ENCODE peak calls at places on chromosomes 4 and X, in eight cellular contexts. F is adipocyte, A is H1, K is neural progenitor cell, U is PC-3, C is endodermal cell, P is keratinocyte, O is SK-N-SH. W is an unnamed sample.
A peak's percentile ranks its signal among the peaks of the same experiment; 100 is the strongest.

GRCh38 chrX:62931625-62932024 is 419.5 kb downstream of the SPIN4 start:
- DNase-seq in A (no peak), U (no peak), C (no peak), P (no peak), K (no peak), F (no peak), O (no peak), W (no peak)

GRCh38 chrX:132612990-132613564 is 124.2 kb upstream of the MBNL3 start:
- DNase-seq in C (peak; percentile 76), P (no peak), A (no peak), O (peak; percentile 34), K (peak; percentile 58), F (peak; percentile 62), U (peak; percentile 61), W (peak; percentile 76)

GRCh38 chr4:138034871-138035270 is 207.3 kb downstream of the SLC7A11 start:
- DNase-seq in F (peak; percentile 77), O (no peak), K (no peak), C (no peak), U (peak; percentile 87), A (no peak), P (peak; percentile 86), W (no peak)

GRCh38 chrX:10280061-10280460 is 123.3 kb downstream of the CLCN4 start:
- DNase-seq in F (no peak), A (no peak), O (no peak), C (no peak), P (no peak), U (no peak), K (no peak), W (no peak)

GRCh38 chrX:16664059-16664458 is 14.1 kb downstream of the S100G start:
- DNase-seq in A (no peak), K (no peak), U (peak; percentile 60), C (no peak), P (no peak), F (no peak), O (no peak), W (no peak)

GRCh38 chr4:54254116-54254914 is 25.2 kb downstream of the PDGFRA start:
- DNase-seq in F (peak; percentile 34), K (no peak), P (no peak), A (no peak), O (no peak), U (no peak), C (peak; percentile 63), W (no peak)

GRCh38 chr4:127708985-127709384 is 21.2 kb upstream of the SLC25A31 start:
- DNase-seq in A (no peak), K (no peak), C (no peak), O (no peak), P (peak; percentile 77), F (no peak), U (peak; percentile 96), W (no peak)

GRCh38 chr4:161936625-161937133 is 227.1 kb downstream of the FSTL5 start:
- DNase-seq in C (peak; percentile 44), A (no peak), O (peak; percentile 0), K (no peak), U (peak; percentile 91), F (peak; percentile 87), P (peak; percentile 69), W (no peak)

GRCh38 chr4:108492816-108493595 is 127.4 kb upstream of the RPL34 start:
- DNase-seq in C (peak; percentile 90), P (no peak), A (peak; percentile 21), O (peak; percentile 19), U (peak; percentile 4), F (peak; percentile 11), K (peak; percentile 75), W (peak; percentile 52)

GRCh38 chrX:12118134-12118533 is 20.1 kb upstream of the FRMPD4 start:
- DNase-seq in C (no peak), A (no peak), U (no peak), P (no peak), K (no peak), O (no peak), F (no peak), W (no peak)

GRCh38 chrX:155767101-155767878 is 113.9 kb upstream of the VAMP7 start:
- DNase-seq in C (peak; percentile 83), P (no peak), K (peak; percentile 76), U (peak; percentile 51), O (peak; percentile 25), F (peak; percentile 86), A (peak; percentile 27), W (no peak)

GRCh38 chr4:184907216-184907615 is 81.4 kb upstream of the ACSL1 start:
- DNase-seq in P (no peak), K (no peak), F (no peak), O (no peak), C (no peak), A (no peak), U (no peak), W (peak; percentile 41)

GRCh38 chr4:961651-962230 is 11.6 kb downstream of the DGKQ start:
- DNase-seq in O (no peak), K (no peak), A (no peak), U (no peak), C (peak; percentile 36), P (peak; percentile 88), F (no peak), W (no peak)

GRCh38 chr4:38113551-38113950 is 153.4 kb downstream of the PTTG2 start:
- DNase-seq in K (no peak), U (no peak), A (no peak), F (no peak), P (no peak), C (no peak), O (no peak), W (no peak)
- H3K4me1 ChIP-seq in K (peaks cover 55% of the 10 kb centered on the region), U (no peaks in the 10 kb centered on the region), A (peaks cover 18% of the 10 kb centered on the region), F (peaks cover 10% of the 10 kb centered on the region), P (no peaks in the 10 kb centered on the region), C (peaks cover 4% of the 10 kb centered on the region), O (no peaks in the 10 kb centered on the region), W (peaks cover 6% of the 10 kb centered on the region)

DNA sequence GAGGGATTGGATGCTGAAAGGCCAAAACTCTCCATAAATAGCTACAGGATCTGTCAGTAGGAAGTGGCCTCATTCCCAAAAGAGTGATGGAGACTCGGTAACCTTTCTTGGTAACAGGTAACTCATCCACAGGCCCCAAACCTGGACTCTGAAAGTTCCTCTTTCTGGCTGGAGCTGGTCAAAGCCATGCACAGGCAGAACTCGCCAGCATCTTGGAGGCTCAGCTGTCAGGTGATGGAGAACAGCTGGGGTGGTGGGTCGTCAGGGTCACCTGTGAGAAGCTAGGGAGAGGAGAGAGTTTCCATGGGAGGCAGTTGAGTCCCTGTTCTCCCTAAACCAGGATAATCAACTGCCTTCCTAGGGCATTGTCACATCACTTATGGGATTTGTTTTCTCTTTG is 354.3 kb upstream of the GATB start:
- DNase-seq in C (no peak), A (no peak), U (no peak), F (no peak), K (no peak), O (no peak), P (no peak), W (no peak)
- H3K9ac ChIP-seq in C (no peak overlapping the region), A (no peak overlapping the region), U (no peak overlapping the region), F (no peak overlapping the region), K (no peak overlapping the region), O (no peak overlapping the region), P (no peak overlapping the region), W (no peak overlapping the region)

DNA sequence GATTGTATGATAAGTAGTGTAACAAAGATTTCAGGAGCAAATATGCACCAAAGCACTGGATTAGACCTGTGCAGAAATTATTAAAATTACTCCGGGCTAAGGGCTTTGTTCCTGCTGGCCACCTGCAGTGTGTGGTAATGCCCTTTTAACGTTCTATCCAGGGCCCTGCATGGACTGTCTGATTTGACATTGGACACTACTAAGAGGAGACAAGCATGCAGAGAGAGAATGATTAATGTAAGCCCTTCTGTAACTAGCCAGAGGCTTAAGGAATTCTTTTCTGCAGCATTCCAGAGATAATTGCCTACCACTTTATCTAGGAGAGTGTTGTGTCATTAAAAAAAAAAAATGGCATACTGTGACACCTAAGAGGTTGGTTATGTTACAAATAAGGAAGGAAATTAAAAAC is 117.0 kb downstream of the PCDH7 start:
- DNase-seq in K (peak; percentile 67), P (no peak), U (no peak), F (peak; percentile 38), O (no peak), C (no peak), A (no peak), W (no peak)
- H3K4me1 ChIP-seq in K (peaks cover 24% of the 10 kb centered on the region), P (peaks cover 9% of the 10 kb centered on the region), U (no peaks in the 10 kb centered on the region), F (no peaks in the 10 kb centered on the region), O (peaks cover 10% of the 10 kb centered on the region), C (peaks cover 33% of the 10 kb centered on the region), A (peaks cover 4% of the 10 kb centered on the region), W (no peaks in the 10 kb centered on the region)

GRCh38 chr4:11428701-11429571 is at the start of gene HS3ST1:
- DNase-seq in F (peak; percentile 35), U (peak; percentile 86), K (peak; percentile 89), C (peak; percentile 94), A (peak; percentile 68), P (peak; percentile 75), O (peak; percentile 38), W (no peak)
- H3K9ac ChIP-seq in F (no peak within 1 kb of the TSS), U (peak within 1 kb of the TSS; percentile 95), K (no peak within 1 kb of the TSS), C (no peak within 1 kb of the TSS), A (no peak within 1 kb of the TSS), P (peak within 1 kb of the TSS; percentile 95), O (no peak within 1 kb of the TSS), W (no peak within 1 kb of the TSS)

DNA sequence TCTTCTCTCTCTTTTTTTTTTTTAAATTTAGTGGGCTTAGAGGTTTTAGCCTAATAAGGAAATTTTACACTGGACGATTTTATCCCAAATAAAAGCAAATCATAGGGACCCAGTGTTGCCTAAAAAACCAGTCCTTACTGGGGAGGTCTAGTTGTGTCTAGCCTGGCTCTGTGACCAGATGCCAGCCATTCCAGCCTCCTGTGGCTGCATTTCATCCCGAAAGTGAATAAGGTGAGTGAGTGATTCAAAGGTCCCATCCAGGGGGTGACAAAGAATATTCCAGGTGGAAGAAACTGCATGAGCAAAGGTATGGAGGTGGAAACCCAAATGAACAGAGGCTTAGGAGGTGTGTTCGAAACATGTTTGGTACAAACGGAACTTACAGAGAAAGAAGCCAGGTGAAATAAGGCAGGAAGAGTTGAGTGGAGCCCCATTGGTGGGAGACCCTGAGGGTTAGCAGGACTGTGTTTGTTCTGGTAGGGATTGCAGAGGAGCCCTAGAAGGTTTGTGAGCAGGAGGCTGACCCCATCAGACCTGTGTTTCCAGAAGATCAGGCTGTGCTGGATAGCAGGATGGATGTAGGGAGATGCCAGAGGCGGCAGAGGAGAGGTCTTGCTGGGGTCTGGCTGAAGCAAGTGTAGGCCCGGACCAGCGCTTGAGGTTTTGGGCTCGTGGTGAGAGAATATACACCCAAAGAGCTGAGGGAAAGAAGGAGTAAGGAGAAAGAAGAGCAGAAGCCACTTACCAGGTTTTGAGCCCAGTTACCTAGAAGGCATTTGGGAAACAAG is 31.6 kb downstream of the PTTG2 start:
- DNase-seq in C (peak; percentile 56), A (no peak), P (no peak), F (no peak), U (no peak), K (no peak), O (no peak), W (no peak)
- H3K4me1 ChIP-seq in C (peaks cover 26% of the 10 kb centered on the region), A (peaks cover 39% of the 10 kb centered on the region), P (no peaks in the 10 kb centered on the region), F (no peaks in the 10 kb centered on the region), U (peaks cover 6% of the 10 kb centered on the region), K (peaks cover 34% of the 10 kb centered on the region), O (no peaks in the 10 kb centered on the region), W (peaks cover 11% of the 10 kb centered on the region)

GRCh38 chr4:3136454-3136853 is 62.0 kb downstream of the HTT start:
- DNase-seq in O (no peak), F (peak; percentile 51), C (no peak), P (no peak), U (peak; percentile 26), A (no peak), K (no peak), W (peak; percentile 59)
- H3K9ac ChIP-seq in O (no peak overlapping the region), F (no peak overlapping the region), C (no peak overlapping the region), P (no peak overlapping the region), U (no peak overlapping the region), A (no peak overlapping the region), K (no peak overlapping the region), W (no peak overlapping the region)